ENCODE peak calls at places on chromosomes 16 and 17, in ten cellular contexts. D is transverse colon, R is stomach, J is HFFc6, G is dorsolateral prefrontal cortex, S is PC-9, Q is adrenal gland, L is fibroblast of pulmonary artery, O is foreskin fibroblast, Y is fibroblast of mammary gland. I is an unnamed sample.

GRCh38 chr16:10039220-10040096 is 142.8 kb downstream of the GRIN2A start:
- DNase-seq in Q (no peak), D (no peak), L (no peak), Y (peak), G (peak), S (no peak), J (no peak), R (no peak), O (peak), I (no peak)

GRCh38 chr17:17564896-17565295 is 26.6 kb downstream of the PEMT start:
- DNase-seq in G (no peak), D (no peak), O (no peak), Q (no peak), R (no peak), Y (no peak), S (no peak), J (no peak), L (no peak), I (no peak)

GRCh38 chr16:59920054-59920453 is 1185.9 kb upstream of the GOT2 start:
- DNase-seq in G (no peak), R (no peak), O (no peak), Q (no peak), D (no peak), Y (no peak), J (no peak), L (no peak), S (no peak), I (no peak)

GRCh38 chr17:19940722-19941464 is 36.7 kb downstream of the AKAP10 start:
- DNase-seq in O (peak), G (no peak), L (peak), S (peak), D (no peak), Q (no peak), J (peak), R (no peak), Y (peak), I (peak)

GRCh38 chr17:74770498-74771318 is 5.4 kb downstream of the NAT9 start:
- DNase-seq in Y (peak), S (peak), J (peak), L (peak), D (peak), G (peak), R (peak), O (peak), Q (peak), I (peak)

GRCh38 chr16:85303354-85303883 is 191.1 kb upstream of the CIBAR2 start:
- DNase-seq in O (no peak), L (peak), R (peak), D (peak), S (peak), Y (no peak), Q (peak), J (no peak), G (peak), I (no peak)

GRCh38 chr16:27230562-27230991 is 27.3 kb downstream of the KDM8 start:
- DNase-seq in S (no peak), O (no peak), Q (no peak), J (no peak), L (no peak), G (no peak), Y (no peak), D (peak), R (peak), I (no peak)

GRCh38 chr16:89721644-89722391 is 481 bp downstream of the ZNF276 start:
- DNase-seq in J (peak), Q (peak), S (peak), L (peak), D (peak), G (no peak), O (peak), R (peak), Y (peak), I (peak)

GRCh38 chr16:11140466-11140865 is 115.5 kb downstream of the SOCS1 start:
- DNase-seq in Y (no peak), D (no peak), O (no peak), L (no peak), G (no peak), S (no peak), R (no peak), J (no peak), Q (no peak), I (no peak)

GRCh38 chr17:38342886-38343607 is 709 bp downstream of the GPR179 start:
- DNase-seq in Q (no peak), Y (no peak), R (no peak), G (no peak), O (no peak), L (no peak), S (no peak), D (no peak), J (no peak), I (no peak)

GRCh38 chr17:55433629-55434422 is 12.2 kb upstream of the MMD start:
- DNase-seq in S (peak), O (peak), G (no peak), Q (no peak), R (peak), D (peak), J (peak), Y (peak), L (peak), I (peak)

GRCh38 chr16:10635367-10636021 is 55.1 kb upstream of the EMP2 start:
- DNase-seq in D (no peak), G (no peak), L (no peak), Y (no peak), J (no peak), O (no peak), R (no peak), S (no peak), Q (no peak), I (no peak)

GRCh38 chr17:69607162-69607834 is 192.8 kb downstream of the MAP2K6 start:
- DNase-seq in S (peak), O (peak), D (peak), G (peak), J (peak), R (peak), Y (peak), L (peak), Q (peak), I (peak)

GRCh38 chr16:67719048-67719777 is at the start of gene GFOD2:
- DNase-seq in D (peak), L (peak), Y (peak), S (peak), J (peak), Q (peak), G (peak), R (peak), O (peak), I (peak)
- TF ChIP-seq CTCF in D (no peak), L (no peak), Y (no peak), S (no peak), J (peak), Q (no peak), G (no peak), R (no peak), O (no peak), I (no peak)

GRCh38 chr17:72602517-72603345 is 481.9 kb downstream of the SOX9 start:
- DNase-seq in Q (no peak), G (no peak), Y (peak), L (peak), S (peak), J (peak), R (peak), O (peak), D (peak), I (peak)
- TF ChIP-seq CTCF in Q (no peak), G (no peak), Y (peak), L (peak), S (peak), J (peak), R (no peak), O (peak), D (no peak), I (peak)

GRCh38 chr16:86834451-86835035 is 256.2 kb downstream of the FOXL1 start:
- DNase-seq in O (peak), J (peak), R (no peak), L (peak), G (no peak), Y (peak), D (no peak), Q (no peak), S (no peak), I (peak)
- TF ChIP-seq CTCF in O (peak), J (peak), R (no peak), L (peak), G (no peak), Y (no peak), D (no peak), Q (no peak), S (no peak), I (no peak)

DNA sequence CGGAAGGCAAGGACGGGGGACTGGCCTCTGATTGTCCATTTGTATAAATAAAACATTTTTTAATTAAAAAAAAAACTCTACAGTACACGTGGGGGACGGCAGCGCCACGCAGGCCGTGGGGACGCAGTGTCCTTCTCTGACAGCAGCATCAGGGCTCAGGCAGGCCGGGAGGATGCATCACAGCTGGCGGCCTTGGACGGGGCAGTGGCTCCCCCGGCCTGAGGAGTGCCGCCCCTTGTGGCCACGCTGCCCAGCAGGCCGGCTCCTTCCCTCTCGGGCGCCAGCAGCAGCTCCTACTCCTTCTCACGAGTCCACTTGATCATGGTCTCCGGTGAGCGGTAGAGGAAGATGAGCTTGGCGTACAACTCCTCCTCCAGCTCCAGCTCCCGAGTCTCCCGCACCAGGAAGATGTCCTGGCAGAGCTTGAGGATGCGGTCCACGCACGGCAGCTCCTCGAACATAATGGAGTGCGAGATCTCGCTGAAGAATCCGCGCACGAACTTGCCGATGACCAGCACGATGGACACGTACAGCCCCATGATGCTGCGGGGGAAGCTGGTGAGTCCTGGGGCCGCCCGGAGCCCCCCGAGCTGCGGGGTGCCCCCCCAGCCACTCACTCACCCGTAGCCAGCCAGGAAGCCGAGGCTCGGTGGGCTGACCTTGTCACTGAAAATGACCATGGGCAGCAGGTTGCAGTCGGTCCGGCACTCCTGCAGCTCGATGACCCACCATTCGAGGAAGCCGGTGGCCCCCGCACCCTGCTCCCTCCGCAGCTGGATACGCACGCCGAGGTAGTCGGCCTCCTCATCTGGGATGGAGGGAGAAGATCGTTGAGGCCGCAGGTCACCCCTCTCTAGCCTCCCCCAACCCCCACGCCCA is 9.2 kb downstream of the CTU2 start:
- DNase-seq in R (no peak), O (no peak), G (no peak), J (no peak), Q (no peak), Y (peak), D (no peak), L (no peak), S (no peak), I (no peak)
- TF ChIP-seq CTCF in R (no peak), O (no peak), G (no peak), J (no peak), Q (no peak), Y (no peak), D (no peak), L (no peak), S (no peak), I (no peak)

GRCh38 chr17:41689497-41690299 is 1.0 kb downstream of the EIF1 start:
- DNase-seq in Q (peak), D (peak), J (peak), L (peak), R (no peak), S (peak), O (peak), G (peak), Y (peak), I (peak)

GRCh38 chr17:41690497-41690896 is 1.8 kb downstream of the EIF1 start:
- DNase-seq in J (no peak), D (no peak), S (no peak), Y (no peak), Q (no peak), L (no peak), G (no peak), O (no peak), R (no peak), I (no peak)

GRCh38 chr17:41691031-41691777 is 2.5 kb downstream of the EIF1 start:
- DNase-seq in J (no peak), G (no peak), R (no peak), S (no peak), Y (no peak), O (no peak), Q (no peak), D (no peak), L (peak), I (no peak)

GRCh38 chr17:41688641-41689496 is at the start of gene EIF1:
- DNase-seq in Q (peak), G (peak), O (peak), L (peak), D (peak), R (peak), Y (peak), S (peak), J (peak), I (peak)

GRCh38 chr17:41687828-41688640 is 651 bp upstream of the EIF1 start:
- DNase-seq in Q (peak), D (peak), G (peak), R (peak), Y (no peak), J (no peak), L (peak), S (peak), O (peak), I (peak)
- TF ChIP-seq CTCF in Q (no peak), D (peak), G (peak), R (no peak), Y (peak), J (peak), L (peak), S (peak), O (peak), I (no peak)

GRCh38 chr17:29251969-29252866 is 5.6 kb downstream of the CRYBA1 start:
- DNase-seq in J (peak), S (no peak), L (peak), O (peak), Y (peak), R (no peak), Q (no peak), G (no peak), D (no peak), I (no peak)
- TF ChIP-seq CTCF in J (peak), S (peak), L (peak), O (peak), Y (peak), R (no peak), Q (peak), G (no peak), D (peak), I (peak)

GRCh38 chr17:2056221-2057129 is 1.6 kb downstream of the HIC1 start:
- DNase-seq in R (no peak), O (peak), D (peak), L (peak), Y (no peak), S (no peak), J (peak), G (no peak), Q (no peak), I (no peak)
- TF ChIP-seq CTCF in R (no peak), O (no peak), D (no peak), L (no peak), Y (no peak), S (no peak), J (no peak), G (no peak), Q (no peak), I (no peak)

DNA sequence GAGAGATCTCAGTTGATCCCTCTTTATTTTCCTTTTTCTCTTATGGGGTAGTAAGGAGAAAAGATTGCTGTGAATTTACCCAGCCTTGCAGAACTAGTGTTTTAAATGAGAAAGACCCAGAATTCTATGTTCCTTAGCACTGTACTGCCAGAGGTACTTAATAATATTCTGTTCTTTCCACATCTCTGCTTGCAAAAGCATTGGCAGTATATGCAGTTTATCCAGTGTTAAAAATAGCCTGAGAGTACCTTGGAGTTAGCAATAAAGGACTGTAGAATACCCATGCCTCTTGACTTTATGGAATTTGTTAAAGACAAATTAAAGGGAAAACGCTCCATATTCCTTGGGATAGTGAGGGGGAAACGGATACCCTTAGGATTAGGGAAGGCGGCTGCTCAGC is 11.9 kb downstream of the SLC7A6 start:
- DNase-seq in L (no peak), O (no peak), Y (no peak), J (no peak), D (no peak), S (no peak), Q (no peak), G (no peak), R (no peak), I (no peak)
- TF ChIP-seq CTCF in L (no peak), O (no peak), Y (no peak), J (no peak), D (no peak), S (no peak), Q (no peak), G (no peak), R (no peak), I (no peak)

GRCh38 chr16:56737539-56737938 is 7.6 kb downstream of the NUP93 start:
- DNase-seq in G (no peak), S (no peak), J (no peak), O (no peak), R (no peak), Q (no peak), L (no peak), D (no peak), Y (no peak), I (no peak)
- TF ChIP-seq CTCF in G (no peak), S (no peak), J (no peak), O (no peak), R (no peak), Q (no peak), L (no peak), D (no peak), Y (no peak), I (no peak)

I was measured in MCF 10A.